ENCODE peak calls at places on chromosomes 5 and 9, in five cellular contexts. One of them, this sample, is unnamed. For H3K36me3, the result is how much of the 10 kb centered on the place peaks cover.

GRCh38 chr9:130732131-130732530 is 38.6 kb downstream of the EXOSC2 start:
- DNase-seq in IMR-90: peak
- DNase-seq in PC-9: no peak
- DNase-seq in prostate gland: no peak
- DNase-seq in psoas muscle: no peak
- DNase-seq in this sample: no peak

GRCh38 chr5:178309271-178310008 is 76.8 kb upstream of the PHYKPL start:
- DNase-seq in IMR-90: no peak
- DNase-seq in PC-9: no peak
- DNase-seq in prostate gland: no peak
- DNase-seq in psoas muscle: no peak
- DNase-seq in this sample: no peak

GRCh38 chr5:159773062-159773924 is 143.0 kb upstream of the ADRA1B start:
- DNase-seq in IMR-90: peak
- DNase-seq in PC-9: peak
- DNase-seq in prostate gland: peak
- DNase-seq in psoas muscle: peak
- DNase-seq in this sample: peak

GRCh38 chr9:75551866-75552265 is 338.6 kb upstream of the PCSK5 start:
- DNase-seq in IMR-90: no peak
- DNase-seq in PC-9: no peak
- DNase-seq in prostate gland: no peak
- DNase-seq in psoas muscle: no peak
- DNase-seq in this sample: no peak

GRCh38 chr5:110785356-110785755 is 46.5 kb downstream of the SLC25A46 start:
- DNase-seq in IMR-90: peak
- DNase-seq in PC-9: peak
- DNase-seq in prostate gland: no peak
- DNase-seq in psoas muscle: no peak
- DNase-seq in this sample: no peak

GRCh38 chr5:59407967-59408366 is 485.6 kb downstream of the PDE4D start:
- DNase-seq in IMR-90: no peak
- DNase-seq in PC-9: no peak
- DNase-seq in prostate gland: no peak
- DNase-seq in psoas muscle: no peak
- DNase-seq in this sample: no peak

GRCh38 chr5:160083012-160083436 is 36.2 kb downstream of the PWWP2A start:
- DNase-seq in IMR-90: peak
- DNase-seq in PC-9: peak
- DNase-seq in prostate gland: no peak
- DNase-seq in psoas muscle: no peak
- DNase-seq in this sample: no peak

GRCh38 chr5:77224672-77225355 is 14.3 kb downstream of the PDE8B start:
- DNase-seq in IMR-90: peak
- DNase-seq in PC-9: peak
- DNase-seq in prostate gland: no peak
- DNase-seq in psoas muscle: no peak
- DNase-seq in this sample: no peak

GRCh38 chr9:127741831-127742434 is 6.8 kb upstream of the TOR2A start:
- DNase-seq in IMR-90: no peak
- DNase-seq in PC-9: no peak
- DNase-seq in prostate gland: no peak
- DNase-seq in psoas muscle: peak
- DNase-seq in this sample: peak

GRCh38 chr5:151296974-151297373 is 6.6 kb downstream of the SLC36A3 start:
- DNase-seq in IMR-90: no peak
- DNase-seq in PC-9: peak
- DNase-seq in prostate gland: no peak
- DNase-seq in psoas muscle: no peak
- DNase-seq in this sample: no peak

GRCh38 chr5:140545606-140546005 is 1.9 kb upstream of the EIF4EBP3 start:
- DNase-seq in IMR-90: no peak
- DNase-seq in PC-9: no peak
- DNase-seq in prostate gland: no peak
- DNase-seq in psoas muscle: no peak
- DNase-seq in this sample: no peak

GRCh38 chr5:140544986-140545385 is 2.5 kb upstream of the EIF4EBP3 start:
- DNase-seq in IMR-90: no peak
- DNase-seq in PC-9: no peak
- DNase-seq in prostate gland: no peak
- DNase-seq in psoas muscle: no peak
- DNase-seq in this sample: no peak

DNA sequence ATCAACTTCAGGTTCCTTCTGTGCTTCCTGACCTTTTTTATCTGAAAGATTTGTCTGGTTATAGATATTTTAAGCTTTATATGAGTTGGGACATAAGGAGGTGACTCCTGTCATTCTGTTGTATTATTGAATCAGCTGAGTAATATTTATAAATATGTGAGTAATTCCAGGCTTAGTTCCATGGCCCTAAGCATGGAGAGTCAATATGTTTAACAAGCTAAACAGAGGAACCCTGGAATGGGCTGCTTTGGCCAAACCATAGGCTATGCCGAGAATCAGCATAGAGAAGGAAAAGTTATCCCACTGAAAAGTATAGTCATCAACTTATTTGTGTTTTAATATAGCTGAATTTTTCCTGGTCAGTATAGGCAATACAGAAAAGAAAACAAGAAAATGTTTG is 7.2 kb upstream of the EIF4EBP3 start:
- DNase-seq in IMR-90: no peak
- DNase-seq in PC-9: no peak
- DNase-seq in prostate gland: no peak
- DNase-seq in psoas muscle: no peak
- DNase-seq in this sample: no peak
- H3K36me3 ChIP-seq in IMR-90: under half
- H3K36me3 ChIP-seq in PC-9: under half
- H3K36me3 ChIP-seq in prostate gland: under half
- H3K36me3 ChIP-seq in psoas muscle: under half
- H3K36me3 ChIP-seq in this sample: under half

DNA sequence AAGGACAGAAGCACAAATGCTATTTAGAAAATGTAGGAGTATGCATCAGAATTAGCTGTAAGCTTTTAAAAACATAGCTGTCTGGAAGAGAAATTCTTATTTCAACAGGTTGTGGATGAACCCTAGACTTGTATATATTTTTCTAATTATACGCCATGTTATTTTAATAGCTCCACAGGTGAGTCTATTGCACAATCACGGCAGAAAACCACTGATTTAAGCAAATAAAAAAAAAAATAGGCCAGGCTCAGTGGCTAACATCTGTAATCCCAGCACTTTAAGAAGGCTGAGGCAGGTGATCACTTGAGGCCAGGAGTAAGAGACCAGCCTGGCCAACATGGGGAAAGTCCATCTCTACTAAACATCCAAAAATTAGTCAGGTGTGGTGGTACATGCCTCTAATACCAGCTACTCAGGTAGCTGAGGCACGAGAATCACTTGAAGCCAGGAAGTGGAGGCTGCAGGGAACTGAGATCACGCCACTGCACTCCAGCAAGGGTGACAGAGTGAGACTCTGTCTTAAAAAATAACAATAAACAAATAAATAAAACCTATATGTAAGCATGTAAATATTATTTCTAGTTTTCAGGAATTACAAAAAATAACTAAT is 11.7 kb downstream of the TRIM23 start:
- DNase-seq in IMR-90: no peak
- DNase-seq in PC-9: no peak
- DNase-seq in prostate gland: no peak
- DNase-seq in psoas muscle: no peak
- DNase-seq in this sample: no peak
- H3K36me3 ChIP-seq in IMR-90: under half
- H3K36me3 ChIP-seq in PC-9: under half
- H3K36me3 ChIP-seq in prostate gland: under half
- H3K36me3 ChIP-seq in psoas muscle: under half
- H3K36me3 ChIP-seq in this sample: under half

DNA sequence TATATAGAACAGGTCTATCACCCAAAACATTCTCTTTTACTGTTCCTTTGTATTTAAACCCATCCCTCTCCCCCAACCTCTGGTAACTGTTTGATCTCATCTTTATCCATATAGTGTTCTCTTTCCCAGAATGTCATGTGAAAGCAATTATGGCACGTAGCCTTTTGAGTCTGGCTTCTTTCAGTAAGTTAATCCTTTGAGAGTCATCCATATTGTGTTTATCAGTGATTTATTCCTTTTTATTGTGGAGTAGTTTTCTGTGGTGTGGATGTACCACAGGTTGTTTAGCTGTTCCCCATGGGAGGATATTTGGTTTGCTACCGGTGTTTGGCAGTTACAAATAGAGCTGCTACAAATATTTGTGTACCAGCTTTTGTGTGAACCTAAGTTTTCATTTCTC is 38.0 kb downstream of the HMGXB3 start:
- DNase-seq in IMR-90: no peak
- DNase-seq in PC-9: no peak
- DNase-seq in prostate gland: no peak
- DNase-seq in psoas muscle: no peak
- DNase-seq in this sample: no peak
- H3K36me3 ChIP-seq in IMR-90: under half
- H3K36me3 ChIP-seq in PC-9: half or more
- H3K36me3 ChIP-seq in prostate gland: under half
- H3K36me3 ChIP-seq in psoas muscle: under half
- H3K36me3 ChIP-seq in this sample: half or more

DNA sequence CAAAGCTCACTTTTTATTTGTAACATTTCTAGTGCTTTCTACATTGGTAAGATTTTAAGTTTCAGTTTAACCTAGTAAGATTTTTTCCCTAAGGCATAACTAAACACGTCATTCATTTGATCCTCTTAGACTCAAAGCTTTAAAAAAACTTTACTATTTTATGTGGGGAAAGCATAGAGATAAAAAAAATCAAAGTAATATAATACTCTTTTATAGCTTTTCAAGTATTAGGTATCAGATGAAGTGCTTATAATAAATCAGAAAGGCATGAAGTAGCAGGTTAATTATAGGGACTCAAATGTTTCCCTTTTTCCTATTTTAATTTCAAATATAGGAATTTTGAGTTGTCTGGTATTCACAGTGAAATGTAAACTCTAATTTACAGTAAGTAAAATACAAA is 68.0 kb upstream of the POU5F2 start:
- DNase-seq in IMR-90: no peak
- DNase-seq in PC-9: no peak
- DNase-seq in prostate gland: no peak
- DNase-seq in psoas muscle: no peak
- DNase-seq in this sample: no peak
- H3K36me3 ChIP-seq in IMR-90: under half
- H3K36me3 ChIP-seq in PC-9: under half
- H3K36me3 ChIP-seq in prostate gland: under half
- H3K36me3 ChIP-seq in psoas muscle: under half
- H3K36me3 ChIP-seq in this sample: under half

DNA sequence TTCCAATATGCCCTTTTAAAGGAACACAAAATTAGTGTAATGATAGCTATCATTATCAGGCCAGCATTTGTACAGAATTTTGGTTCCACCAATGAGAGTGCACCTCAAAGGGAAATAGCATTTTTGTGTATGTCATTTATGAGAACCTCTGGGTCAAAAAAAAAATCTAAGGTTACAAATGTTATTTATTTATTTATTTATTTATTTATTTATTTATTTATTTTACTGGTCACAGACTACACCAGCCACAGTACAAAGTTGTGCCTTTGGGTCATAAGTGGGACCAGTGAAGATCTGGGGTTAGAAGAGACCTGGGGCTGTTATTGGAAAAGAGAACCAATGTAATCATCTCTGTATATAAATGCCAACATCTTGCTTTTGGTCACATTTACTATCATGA is 523.9 kb downstream of the CETN3 start:
- DNase-seq in IMR-90: no peak
- DNase-seq in PC-9: no peak
- DNase-seq in prostate gland: no peak
- DNase-seq in psoas muscle: no peak
- DNase-seq in this sample: no peak
- H3K36me3 ChIP-seq in IMR-90: under half
- H3K36me3 ChIP-seq in PC-9: under half
- H3K36me3 ChIP-seq in prostate gland: under half
- H3K36me3 ChIP-seq in psoas muscle: under half
- H3K36me3 ChIP-seq in this sample: under half

GRCh38 chr5:10194083-10194482 is 55.6 kb downstream of the ATPSCKMT start:
- DNase-seq in IMR-90: no peak
- DNase-seq in PC-9: no peak
- DNase-seq in prostate gland: no peak
- DNase-seq in psoas muscle: no peak
- DNase-seq in this sample: no peak
- H3K36me3 ChIP-seq in IMR-90: under half
- H3K36me3 ChIP-seq in PC-9: under half
- H3K36me3 ChIP-seq in prostate gland: under half
- H3K36me3 ChIP-seq in psoas muscle: under half
- H3K36me3 ChIP-seq in this sample: under half

This sample was measured in lung.